ENCODE peak calls at places on chromosomes 3 and 15, in eight cellular contexts. Q is astrocyte of the cerebellum; N is stimulated activated CD4-positive, alpha-beta T cell treated with anti-CD3 and anti-CD28 coated beads, Interleukin-1b, Interleukin-23, amount 100 ng/mL, for 4 hours; I is GM23338; T is NCI-H1105; S is stimulated activated CD8-positive, alpha-beta memory T cell treated with anti-CD3 and anti-CD28 coated beads, Interleukin-15, amount 100 ng/mL, for 24 hours; Z is WERI-Rb-1; X is GM03348. L is an unnamed sample.

GRCh38 chr15:47196057-47196456 is 521.2 kb upstream of the SEMA6D start:
- DNase-seq in Q (peak), N (peak), I (peak), T (peak), S (no peak), Z (peak), X (peak), L (peak)

GRCh38 chr3:59251899-59252298 is 202.1 kb upstream of the CFAP20DC start:
- DNase-seq in Q (peak), N (no peak), I (no peak), T (no peak), S (no peak), Z (peak), X (no peak), L (no peak)

GRCh38 chr3:71955549-71956373 is 170.8 kb upstream of the PROK2 start:
- DNase-seq in Q (peak), N (peak), I (peak), T (peak), S (no peak), Z (peak), X (peak), L (peak)

GRCh38 chr3:14525685-14526631 is 14.2 kb downstream of the GRIP2 start:
- DNase-seq in Q (no peak), N (no peak), I (no peak), T (no peak), S (no peak), Z (no peak), X (peak), L (peak)

GRCh38 chr3:174101244-174101643 is 703.7 kb downstream of the NLGN1 start:
- DNase-seq in Q (no peak), N (no peak), I (no peak), T (no peak), S (no peak), Z (no peak), X (no peak), L (no peak)

GRCh38 chr3:6250167-6250566 is 610.7 kb upstream of the GRM7 start:
- DNase-seq in Q (no peak), N (no peak), I (no peak), T (no peak), S (no peak), Z (no peak), X (no peak), L (no peak)

GRCh38 chr3:194266658-194267005 is 84.5 kb downstream of the CPN2 start:
- DNase-seq in Q (no peak), N (no peak), I (no peak), T (no peak), S (no peak), Z (no peak), X (no peak), L (no peak)

GRCh38 chr15:57920916-57921315 is 144.6 kb downstream of the ALDH1A2 start:
- DNase-seq in Q (no peak), N (no peak), I (no peak), T (no peak), S (no peak), Z (no peak), X (no peak), L (no peak)

GRCh38 chr3:197219627-197220026 is 78.8 kb downstream of the DLG1 start:
- DNase-seq in Q (no peak), N (no peak), I (peak), T (no peak), S (no peak), Z (no peak), X (no peak), L (no peak)

GRCh38 chr3:27573780-27574437 is 89.7 kb upstream of the SLC4A7 start:
- DNase-seq in Q (no peak), N (no peak), I (no peak), T (no peak), S (no peak), Z (no peak), X (peak), L (peak)

GRCh38 chr3:23859012-23859743 is 53.4 kb downstream of the UBE2E1 start:
- DNase-seq in Q (no peak), N (no peak), I (no peak), T (no peak), S (no peak), Z (peak), X (peak), L (peak)

GRCh38 chr3:160016972-160017371 is 28.3 kb downstream of the IL12A start:
- DNase-seq in Q (no peak), N (no peak), I (no peak), T (no peak), S (no peak), Z (no peak), X (no peak), L (peak)

GRCh38 chr15:67142142-67143092 is 77.0 kb downstream of the SMAD3 start:
- DNase-seq in Q (no peak), N (no peak), I (no peak), T (no peak), S (no peak), Z (no peak), X (peak), L (peak)

GRCh38 chr3:187640823-187641135 is 29.4 kb downstream of the SST start:
- DNase-seq in Q (no peak), N (no peak), I (no peak), T (no peak), S (no peak), Z (no peak), X (no peak), L (no peak)

GRCh38 chr3:116836286-116836685 is 126.7 kb downstream of the TUSC7 start:
- DNase-seq in Q (no peak), N (no peak), I (no peak), T (no peak), S (no peak), Z (no peak), X (no peak), L (no peak)

GRCh38 chr15:20351448-20351961 is 190.1 kb downstream of the GOLGA6L6 start:
- DNase-seq in Q (no peak), N (no peak), I (no peak), T (no peak), S (no peak), Z (no peak), X (peak), L (no peak)

GRCh38 chr15:88647362-88648105 is 8.7 kb downstream of the ISG20 start:
- DNase-seq in Q (no peak), N (no peak), I (no peak), T (no peak), S (no peak), Z (no peak), X (no peak), L (no peak)

GRCh38 chr3:1798711-1799410 is 299.8 kb upstream of the CNTN4 start:
- DNase-seq in Q (no peak), N (no peak), I (no peak), T (no peak), S (no peak), Z (no peak), X (no peak), L (no peak)

GRCh38 chr3:167978071-167978470 is 117.7 kb downstream of the GOLIM4 start:
- DNase-seq in Q (no peak), N (no peak), I (no peak), T (peak), S (no peak), Z (no peak), X (no peak), L (no peak)

GRCh38 chr15:42622328-42622925 is 47.0 kb downstream of the STARD9 start:
- DNase-seq in Q (no peak), N (no peak), I (no peak), T (no peak), S (no peak), Z (no peak), X (no peak), L (no peak)

GRCh38 chr3:16982439-16982838 is 97.7 kb downstream of the PLCL2 start:
- DNase-seq in Q (no peak), N (no peak), I (no peak), T (no peak), S (no peak), Z (no peak), X (no peak), L (no peak)

L was measured in adipocyte.